ENCODE peak calls at places on chromosomes 12 and 14, in five cellular contexts. E is epithelial cell of esophagus, D is astrocyte of the cerebellum, S is bronchial epithelial cell, N is choroid plexus epithelial cell. F is an unnamed sample.

GRCh38 chr12:2168808-2169207 is 116.0 kb downstream of the CACNA1C start:
- DNase-seq in E (peak; percentile 25), D (no peak), S (peak; percentile 29), N (peak; percentile 24), F (no peak)

GRCh38 chr12:38282886-38283285 is 33.7 kb upstream of the ALG10B start:
- DNase-seq in E (peak; percentile 89), D (no peak), S (peak; percentile 98), N (no peak), F (no peak)

GRCh38 chr14:80059041-80059440 is 152.3 kb downstream of the DIO2 start:
- DNase-seq in E (no peak), D (no peak), S (no peak), N (peak; percentile 14), F (no peak)

GRCh38 chr14:101591582-101591981 is 30.3 kb downstream of the DIO3 start:
- DNase-seq in E (no peak), D (no peak), S (no peak), N (no peak), F (no peak)

GRCh38 chr12:112112423-112113132 is 4.0 kb upstream of the NAA25 start:
- DNase-seq in E (peak; percentile 95), D (no peak), S (peak; percentile 98), N (no peak), F (no peak)

GRCh38 chr12:109711596-109712461 is 1.8 kb upstream of the FAM222A start:
- DNase-seq in E (no peak), D (no peak), S (no peak), N (no peak), F (no peak)

GRCh38 chr12:17588968-17589367 is 501.0 kb downstream of the RERGL start:
- DNase-seq in E (peak; percentile 64), D (no peak), S (peak; percentile 24), N (no peak), F (no peak)

GRCh38 chr12:124599074-124599999 is 31.9 kb upstream of the NCOR2 start:
- DNase-seq in E (peak; percentile 54), D (peak; percentile 79), S (peak; percentile 48), N (peak; percentile 85), F (no peak)

GRCh38 chr14:101552786-101553231 is 8.5 kb upstream of the DIO3 start:
- DNase-seq in E (no peak), D (no peak), S (no peak), N (no peak), F (no peak)

GRCh38 chr14:33647385-33647786 is 303.5 kb downstream of the EGLN3 start:
- DNase-seq in E (peak; percentile 99), D (peak; percentile 96), S (peak; percentile 100), N (peak; percentile 98), F (peak; percentile 95)

GRCh38 chr12:26744697-26745440 is 88.1 kb downstream of the ITPR2 start:
- DNase-seq in E (no peak), D (peak; percentile 75), S (no peak), N (peak; percentile 77), F (no peak)

GRCh38 chr12:65597527-65597926 is 226.8 kb upstream of the HMGA2 start:
- DNase-seq in E (no peak), D (no peak), S (peak; percentile 47), N (peak; percentile 43), F (no peak)

GRCh38 chr14:104460920-104461651 is 118.5 kb upstream of the C14orf180 start:
- DNase-seq in E (no peak), D (no peak), S (no peak), N (no peak), F (no peak)

GRCh38 chr12:54051916-54052744 is 1.5 kb upstream of the HOXC4 start:
- DNase-seq in E (no peak), D (no peak), S (no peak), N (no peak), F (no peak)

GRCh38 chr14:48792376-48793024 is 793.7 kb downstream of the RPS29 start:
- DNase-seq in E (no peak), D (no peak), S (no peak), N (no peak), F (no peak)

GRCh38 chr12:80780746-80781145 is 64.0 kb downstream of the MYF5 start:
- DNase-seq in E (no peak), D (no peak), S (no peak), N (no peak), F (no peak)

GRCh38 chr14:56659964-56660551 is 80.5 kb downstream of the TMEM260 start:
- DNase-seq in E (peak; percentile 70), D (peak; percentile 35), S (peak; percentile 69), N (peak; percentile 76), F (peak; percentile 27)

GRCh38 chr12:50517456-50518048 is 12.8 kb downstream of the DIP2B start:
- DNase-seq in E (peak; percentile 58), D (no peak), S (peak; percentile 71), N (peak; percentile 66), F (no peak)

GRCh38 chr12:92673756-92674155 is 29.0 kb upstream of the PLEKHG7 start:
- DNase-seq in E (no peak), D (no peak), S (no peak), N (no peak), F (no peak)

GRCh38 chr14:67424539-67424938 is 12.6 kb upstream of the PLEK2 start:
- DNase-seq in E (no peak), D (no peak), S (no peak), N (no peak), F (no peak)

GRCh38 chr14:68955164-68955921 is 23.8 kb downstream of the ACTN1 start:
- DNase-seq in E (no peak), D (no peak), S (no peak), N (peak; percentile 70), F (no peak)

GRCh38 chr12:28177862-28178261 is 12.4 kb upstream of the CCDC91 start:
- DNase-seq in E (no peak), D (no peak), S (no peak), N (no peak), F (no peak)

GRCh38 chr14:80364274-80364673 is 153.0 kb upstream of the DIO2 start:
- DNase-seq in E (peak; percentile 37), D (no peak), S (peak; percentile 25), N (peak; percentile 70), F (no peak)

GRCh38 chr12:77685112-77685511 is 145.6 kb upstream of the NAV3 start:
- DNase-seq in E (peak; percentile 83), D (peak; percentile 80), S (peak; percentile 72), N (peak; percentile 92), F (peak; percentile 63)

GRCh38 chr12:95881331-95881955 is 22.7 kb downstream of the SNRPF start:
- DNase-seq in E (no peak), D (peak; percentile 40), S (no peak), N (peak; percentile 50), F (peak; percentile 26)

GRCh38 chr12:77256924-77257323 is 191.6 kb upstream of the E2F7 start:
- DNase-seq in E (no peak), D (peak; percentile 41), S (no peak), N (peak; percentile 29), F (no peak)

GRCh38 chr12:1533205-1533601 is 61.2 kb downstream of the FBXL14 start:
- DNase-seq in E (no peak), D (no peak), S (no peak), N (no peak), F (no peak)

GRCh38 chr14:73729556-73730265 is 15.5 kb upstream of the PNMA1 start:
- DNase-seq in E (no peak), D (no peak), S (no peak), N (no peak), F (no peak)

GRCh38 chr12:84270470-84271140 is 642.0 kb downstream of the SLC6A15 start:
- DNase-seq in E (peak; percentile 30), D (no peak), S (peak; percentile 39), N (no peak), F (no peak)

GRCh38 chr12:49974231-49974675 is 1.5 kb downstream of the AQP6 start:
- DNase-seq in E (peak; percentile 41), D (peak; percentile 34), S (peak; percentile 30), N (peak; percentile 84), F (peak; percentile 9)

DNA sequence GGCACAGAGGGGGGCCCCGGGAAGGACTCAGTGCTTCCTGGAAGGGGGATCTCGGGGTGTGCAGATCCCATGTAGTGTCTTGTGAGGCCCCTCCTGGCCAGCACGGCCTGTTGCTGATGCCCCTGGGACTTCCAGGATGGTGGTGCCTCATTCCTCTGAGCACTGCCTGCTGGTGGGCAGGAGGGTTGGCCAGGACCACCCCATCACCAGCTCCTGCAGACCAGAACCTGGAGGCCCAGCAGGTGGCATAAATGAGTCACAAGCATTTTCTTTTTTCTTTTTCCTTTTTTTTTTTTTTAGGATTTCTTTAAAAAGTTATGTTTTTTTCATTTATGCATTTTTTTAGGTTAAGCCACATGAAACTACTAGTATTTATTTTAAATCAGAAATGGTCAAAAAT is 8.0 kb downstream of the MMP17 start:
- DNase-seq in E (no peak), D (no peak), S (no peak), N (peak; percentile 45), F (no peak)
- H3K4me3 ChIP-seq in E (no peak overlapping the region), D (no peak overlapping the region), S (no peak overlapping the region), N (no peak overlapping the region), F (no peak overlapping the region)

DNA sequence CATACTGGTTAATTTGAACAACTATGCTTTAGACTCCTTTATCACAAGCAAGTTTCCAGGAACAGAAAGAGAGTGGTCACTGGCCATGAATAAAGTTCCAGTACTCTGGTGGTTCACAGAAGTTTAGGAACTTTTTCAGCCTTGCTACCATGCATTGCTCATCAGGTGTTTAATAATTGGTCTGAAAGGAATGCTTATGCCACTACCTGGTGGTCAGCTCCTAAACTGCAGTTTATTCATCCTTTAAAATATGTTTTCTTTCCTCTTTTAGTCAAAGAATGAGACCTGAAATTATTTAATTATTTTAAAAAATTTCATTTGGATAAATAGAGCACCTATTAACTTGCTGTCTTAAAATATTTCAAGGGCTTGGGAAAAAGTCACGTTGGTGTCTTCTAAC is 260.1 kb upstream of the OR4E1 start:
- DNase-seq in E (peak; percentile 28), D (no peak), S (peak; percentile 34), N (peak; percentile 14), F (no peak)
- TF ChIP-seq CTCF in E (peak; percentile 30), D (peak; percentile 22), S (peak; percentile 32), N (peak; percentile 25), F (no peak)

GRCh38 chr14:64979336-64980074 is 7.2 kb upstream of the FNTB start:
- DNase-seq in E (no peak), D (peak; percentile 19), S (no peak), N (peak; percentile 51), F (no peak)

GRCh38 chr14:64986578-64987571 is at the start of gene FNTB:
- DNase-seq in E (peak; percentile 97), D (peak; percentile 95), S (peak; percentile 89), N (peak; percentile 98), F (peak; percentile 93)

GRCh38 chr14:64983439-64984310 is 3.0 kb upstream of the FNTB start:
- DNase-seq in E (peak; percentile 65), D (peak; percentile 38), S (peak; percentile 62), N (peak; percentile 86), F (peak; percentile 22)
- H3K4me3 ChIP-seq in E (no peak overlapping the region), D (peak overlapping the region; percentile 9), S (no peak overlapping the region), N (peak overlapping the region; percentile 16), F (no peak overlapping the region)

DNA sequence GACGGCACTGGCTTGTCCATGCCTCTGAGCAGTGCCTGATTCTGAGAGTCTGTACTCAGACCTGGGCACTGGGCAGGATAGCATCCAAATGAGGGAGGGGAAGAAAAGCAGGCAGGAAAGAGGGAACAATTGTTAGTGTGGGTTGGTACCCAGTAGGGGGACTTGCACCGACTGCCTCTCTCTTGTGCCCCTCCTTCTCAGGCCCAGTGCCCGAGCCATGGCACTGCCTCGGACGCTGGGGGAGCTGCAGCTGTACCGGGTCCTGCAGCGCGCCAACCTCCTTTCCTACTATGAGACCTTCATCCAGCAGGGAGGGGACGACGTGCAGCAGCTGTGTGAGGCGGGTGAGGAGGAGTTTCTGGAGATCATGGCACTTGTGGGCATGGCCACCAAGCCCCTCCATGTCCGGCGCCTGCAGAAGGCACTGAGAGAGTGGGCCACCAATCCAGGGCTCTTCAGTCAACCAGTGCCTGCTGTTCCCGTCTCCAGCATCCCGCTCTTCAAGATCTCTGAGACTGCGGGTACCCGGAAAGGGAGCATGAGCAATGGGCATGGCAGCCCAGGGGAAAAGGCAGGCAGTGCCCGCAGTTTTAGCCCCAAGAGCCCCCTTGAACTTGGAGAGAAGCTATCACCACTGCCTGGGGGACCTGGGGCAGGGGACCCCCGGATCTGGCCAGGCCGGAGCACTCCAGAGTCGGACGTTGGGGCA is 2.2 kb downstream of the NAB2 start:
- DNase-seq in E (no peak), D (no peak), S (no peak), N (no peak), F (no peak)
- TF ChIP-seq CTCF in E (no peak), D (peak; percentile 22), S (peak; percentile 29), N (no peak), F (peak; percentile 2)